ENCODE peak calls at places on chromosomes 1 and 21, in five cellular contexts. A is HCT116, L is K562, H is SK-N-SH, B is H1. V is an unnamed sample.
A peak's percentile ranks its signal among the peaks of the same experiment; 100 is the strongest.

GRCh38 chr1:187626056-187626455 is 797.3 kb downstream of the PLA2G4A start:
- DNase-seq in A (no peak), L (no peak), H (no peak), B (no peak), V (no peak)

GRCh38 chr1:209250970-209251636 is 332.4 kb upstream of the CAMK1G start:
- DNase-seq in A (no peak), L (no peak), H (no peak), B (no peak), V (peak; percentile 68)

GRCh38 chr1:229759037-229759435 is 133.0 kb downstream of the URB2 start:
- DNase-seq in A (no peak), L (no peak), H (no peak), B (no peak), V (no peak)

GRCh38 chr1:43990271-43991199 is 864 bp upstream of the CCDC24 start:
- DNase-seq in A (no peak), L (peak; percentile 53), H (peak; percentile 55), B (no peak), V (no peak)

GRCh38 chr21:40454057-40454456 is 392.9 kb downstream of the DSCAM start:
- DNase-seq in A (no peak), L (no peak), H (no peak), B (no peak), V (no peak)

GRCh38 chr1:224082146-224082545 is 31.8 kb upstream of the FBXO28 start:
- DNase-seq in A (no peak), L (no peak), H (no peak), B (no peak), V (no peak)

GRCh38 chr1:112702420-112703261 is 4.3 kb downstream of the RHOC start:
- DNase-seq in A (no peak), L (no peak), H (no peak), B (no peak), V (no peak)

GRCh38 chr21:16162953-16163352 is 433.2 kb downstream of the USP25 start:
- DNase-seq in A (no peak), L (no peak), H (no peak), B (no peak), V (no peak)

GRCh38 chr21:41168391-41169257 is 664 bp downstream of the BACE2 start:
- DNase-seq in A (no peak), L (no peak), H (peak; percentile 27), B (no peak), V (peak; percentile 54)

GRCh38 chr1:208161656-208162375 is 82.4 kb downstream of the PLXNA2 start:
- DNase-seq in A (no peak), L (peak; percentile 35), H (peak; percentile 60), B (no peak), V (no peak)

DNA sequence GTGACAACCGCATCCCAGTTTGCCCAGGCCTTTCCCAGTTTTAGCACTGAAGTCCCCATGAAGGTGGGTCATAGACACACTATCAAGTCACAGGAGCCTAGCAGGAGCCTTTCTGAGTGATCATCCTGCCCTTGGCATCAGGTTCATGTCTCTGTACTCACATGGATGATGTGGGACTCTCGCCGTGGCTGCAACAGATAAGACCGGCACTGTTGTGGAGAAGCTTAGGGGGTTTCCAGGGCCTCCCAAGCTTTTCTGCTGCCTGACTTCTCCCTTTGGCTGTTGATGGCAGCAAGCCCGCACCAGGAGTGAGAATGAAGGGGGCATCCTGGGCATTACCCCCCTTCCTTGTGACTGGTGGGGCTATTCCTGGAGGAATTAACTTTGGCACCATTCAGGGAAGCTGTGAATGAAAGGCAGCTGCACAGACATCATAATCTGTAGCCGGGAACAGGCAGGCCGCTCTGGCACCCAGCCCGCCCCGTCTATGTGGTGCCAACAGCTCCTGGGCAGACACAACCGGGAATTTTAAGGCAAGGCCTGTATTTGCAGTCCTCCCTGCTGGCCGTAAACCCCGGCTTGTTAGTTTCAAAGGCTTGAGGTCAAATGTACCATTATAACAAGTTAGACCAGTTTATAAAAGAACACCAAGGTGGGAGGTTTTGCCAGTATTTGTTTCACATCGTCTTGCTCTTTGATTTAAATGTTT is 148.7 kb downstream of the HUNK start:
- DNase-seq in A (no peak), L (no peak), H (peak; percentile 39), B (no peak), V (peak; percentile 89)
- TF ChIP-seq JUND in A (no peak), L (no peak), H (no peak), B (no peak), V (no peak)

DNA sequence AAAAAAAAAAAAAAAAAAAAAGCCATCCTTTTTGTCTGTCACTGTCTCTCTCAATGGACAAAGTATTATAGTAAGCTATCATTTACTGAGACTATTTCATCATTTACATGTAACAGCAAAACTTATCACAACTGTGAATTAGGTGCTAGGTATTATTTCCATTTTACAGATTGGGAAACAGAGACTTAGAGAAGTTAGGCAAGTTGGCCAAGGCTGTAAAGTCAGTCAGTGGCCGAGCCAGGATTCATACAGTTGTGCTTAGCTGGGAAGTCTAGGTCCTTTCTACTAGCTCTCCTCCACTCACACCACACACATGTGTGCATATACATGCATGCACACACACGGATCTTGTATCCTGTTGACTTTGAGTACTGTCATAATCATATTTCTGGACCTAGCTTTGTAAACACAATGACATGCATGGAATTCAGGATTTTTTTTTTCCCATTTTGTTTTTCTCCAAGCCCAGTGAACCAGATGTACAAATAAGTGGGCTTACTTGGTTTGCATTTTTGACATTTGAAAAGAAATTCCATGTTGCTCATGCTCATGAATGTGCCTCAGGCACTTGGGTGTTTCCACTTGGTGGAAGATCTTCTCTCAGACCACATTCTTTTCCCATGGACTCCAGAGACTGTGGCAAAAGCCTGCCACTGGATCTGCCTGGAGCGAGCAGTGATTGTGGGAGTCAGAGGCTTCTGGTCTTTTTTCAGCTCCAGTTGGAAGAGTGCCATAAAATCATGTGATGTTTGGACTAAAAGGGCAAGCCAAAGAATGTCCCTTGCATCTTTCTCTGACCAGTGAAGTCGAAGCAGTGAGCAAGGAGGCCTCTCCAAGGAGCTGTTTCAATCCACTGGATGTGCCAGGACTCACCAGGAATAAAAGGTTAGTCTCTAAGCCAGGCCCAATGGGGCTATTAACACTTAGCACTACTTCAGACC is 61.7 kb upstream of the DNAJC6 start:
- DNase-seq in A (no peak), L (no peak), H (peak; percentile 20), B (no peak), V (peak; percentile 63)
- TF ChIP-seq JUND in A (no peak), L (no peak), H (no peak), B (no peak), V (no peak)

DNA sequence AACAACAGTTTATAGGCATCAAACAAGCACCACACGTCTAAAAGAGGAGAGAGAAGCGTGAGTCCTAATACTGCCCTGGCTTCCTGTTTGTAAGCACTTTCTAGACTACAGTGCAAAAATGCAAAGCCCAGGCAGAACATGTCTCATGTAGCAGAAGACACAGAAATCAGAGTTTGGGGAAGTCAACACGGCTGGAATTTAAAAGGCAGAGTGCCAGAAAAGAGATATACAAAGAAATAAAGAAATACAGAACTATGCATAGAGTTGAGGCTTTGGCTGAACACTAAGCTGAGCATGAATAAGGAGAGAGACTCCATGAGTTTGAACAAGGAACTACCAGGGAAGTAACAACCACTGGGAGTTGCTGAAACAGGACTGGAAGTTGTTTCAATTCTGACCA is 566.6 kb upstream of the NR5A2 start:
- DNase-seq in A (no peak), L (no peak), H (no peak), B (no peak), V (peak; percentile 18)
- TF ChIP-seq JUND in A (no peak), L (no peak), H (no peak), B (no peak), V (no peak)

GRCh38 chr1:222557574-222557973 is 9.7 kb upstream of the HHIPL2 start:
- DNase-seq in A (no peak), L (no peak), H (no peak), B (no peak), V (no peak)

GRCh38 chr1:222554177-222554576 is 6.3 kb upstream of the HHIPL2 start:
- DNase-seq in A (no peak), L (no peak), H (no peak), B (no peak), V (no peak)

GRCh38 chr1:222552882-222553281 is 5.0 kb upstream of the HHIPL2 start:
- DNase-seq in A (no peak), L (no peak), H (no peak), B (no peak), V (no peak)

GRCh38 chr1:222555992-222556615 is 8.2 kb upstream of the HHIPL2 start:
- DNase-seq in A (no peak), L (no peak), H (no peak), B (no peak), V (no peak)

GRCh38 chr1:222557148-222557547 is 9.2 kb upstream of the HHIPL2 start:
- DNase-seq in A (no peak), L (no peak), H (no peak), B (no peak), V (no peak)
- TF ChIP-seq JUND in A (no peak), L (no peak), H (no peak), B (no peak), V (no peak)

V was measured in T47D.